ENCODE peak calls at places on chromosomes 13 and 19, in nine cellular contexts. One of them, this sample, is unnamed.

GRCh38 chr13:24723206-24723605 is 40.8 kb upstream of the RNF17 start:
- DNase-seq in hepatic stellate cell: no peak
- DNase-seq in M059J: no peak
- DNase-seq in NT2/D1: no peak
- DNase-seq in kidney glomerular epithelial cell: no peak
- DNase-seq in left ventricle myocardium inferior: no peak
- DNase-seq in T-helper 22 cell: no peak
- DNase-seq in caudate nucleus: no peak
- DNase-seq in heart left ventricle: no peak
- DNase-seq in this sample: no peak

GRCh38 chr19:18792661-18793060 is 1.6 kb upstream of the COMP start:
- DNase-seq in left ventricle myocardium inferior: no peak
- DNase-seq in M059J: no peak
- DNase-seq in NT2/D1: no peak
- DNase-seq in heart left ventricle: no peak
- DNase-seq in caudate nucleus: no peak
- DNase-seq in hepatic stellate cell: no peak
- DNase-seq in kidney glomerular epithelial cell: no peak
- DNase-seq in T-helper 22 cell: no peak
- DNase-seq in this sample: no peak

GRCh38 chr13:44238011-44238421 is 135.6 kb upstream of the SERP2 start:
- DNase-seq in M059J: no peak
- DNase-seq in caudate nucleus: no peak
- DNase-seq in heart left ventricle: no peak
- DNase-seq in NT2/D1: no peak
- DNase-seq in left ventricle myocardium inferior: no peak
- DNase-seq in hepatic stellate cell: no peak
- DNase-seq in T-helper 22 cell: no peak
- DNase-seq in kidney glomerular epithelial cell: no peak
- DNase-seq in this sample: no peak

GRCh38 chr13:109941221-109941620 is 154.8 kb upstream of the IRS2 start:
- DNase-seq in caudate nucleus: no peak
- DNase-seq in T-helper 22 cell: no peak
- DNase-seq in left ventricle myocardium inferior: no peak
- DNase-seq in kidney glomerular epithelial cell: no peak
- DNase-seq in hepatic stellate cell: no peak
- DNase-seq in M059J: no peak
- DNase-seq in heart left ventricle: no peak
- DNase-seq in NT2/D1: no peak
- DNase-seq in this sample: no peak

GRCh38 chr19:571127-571974 is 1.0 kb upstream of the BSG start:
- DNase-seq in hepatic stellate cell: peak; percentile 39
- DNase-seq in NT2/D1: no peak
- DNase-seq in M059J: peak; percentile 73
- DNase-seq in left ventricle myocardium inferior: no peak
- DNase-seq in heart left ventricle: peak; percentile 56
- DNase-seq in T-helper 22 cell: peak; percentile 46
- DNase-seq in kidney glomerular epithelial cell: no peak
- DNase-seq in caudate nucleus: no peak
- DNase-seq in this sample: no peak

GRCh38 chr19:14614099-14614412 is 31.2 kb downstream of the CLEC17A start:
- DNase-seq in left ventricle myocardium inferior: no peak
- DNase-seq in T-helper 22 cell: no peak
- DNase-seq in NT2/D1: no peak
- DNase-seq in M059J: no peak
- DNase-seq in heart left ventricle: no peak
- DNase-seq in hepatic stellate cell: no peak
- DNase-seq in caudate nucleus: no peak
- DNase-seq in kidney glomerular epithelial cell: no peak
- DNase-seq in this sample: no peak

GRCh38 chr13:113442354-113442984 is 10.8 kb downstream of the ADPRHL1 start:
- DNase-seq in T-helper 22 cell: no peak
- DNase-seq in kidney glomerular epithelial cell: no peak
- DNase-seq in caudate nucleus: no peak
- DNase-seq in heart left ventricle: no peak
- DNase-seq in NT2/D1: no peak
- DNase-seq in M059J: no peak
- DNase-seq in left ventricle myocardium inferior: no peak
- DNase-seq in hepatic stellate cell: no peak
- DNase-seq in this sample: no peak

GRCh38 chr13:57552441-57552840 is 79.1 kb upstream of the PCDH17 start:
- DNase-seq in kidney glomerular epithelial cell: no peak
- DNase-seq in heart left ventricle: no peak
- DNase-seq in M059J: no peak
- DNase-seq in caudate nucleus: no peak
- DNase-seq in hepatic stellate cell: no peak
- DNase-seq in left ventricle myocardium inferior: no peak
- DNase-seq in NT2/D1: no peak
- DNase-seq in T-helper 22 cell: no peak
- DNase-seq in this sample: no peak

GRCh38 chr19:48999481-49000325 is 6.0 kb downstream of the RUVBL2 start:
- DNase-seq in hepatic stellate cell: peak; percentile 80
- DNase-seq in heart left ventricle: peak; percentile 78
- DNase-seq in caudate nucleus: no peak
- DNase-seq in kidney glomerular epithelial cell: peak; percentile 47
- DNase-seq in M059J: peak; percentile 50
- DNase-seq in left ventricle myocardium inferior: peak; percentile 38
- DNase-seq in NT2/D1: no peak
- DNase-seq in T-helper 22 cell: peak; percentile 34
- DNase-seq in this sample: peak; percentile 85

GRCh38 chr13:40677064-40677463 is 10.6 kb upstream of the FOXO1 start:
- DNase-seq in caudate nucleus: no peak
- DNase-seq in left ventricle myocardium inferior: no peak
- DNase-seq in T-helper 22 cell: no peak
- DNase-seq in hepatic stellate cell: no peak
- DNase-seq in M059J: no peak
- DNase-seq in NT2/D1: no peak
- DNase-seq in heart left ventricle: no peak
- DNase-seq in kidney glomerular epithelial cell: no peak
- DNase-seq in this sample: no peak

GRCh38 chr19:30651066-30651465 is 278.9 kb downstream of the ZNF536 start:
- DNase-seq in M059J: no peak
- DNase-seq in NT2/D1: no peak
- DNase-seq in hepatic stellate cell: no peak
- DNase-seq in T-helper 22 cell: no peak
- DNase-seq in left ventricle myocardium inferior: no peak
- DNase-seq in kidney glomerular epithelial cell: no peak
- DNase-seq in heart left ventricle: no peak
- DNase-seq in caudate nucleus: no peak
- DNase-seq in this sample: no peak

GRCh38 chr13:55538424-55538823 is 1602.3 kb upstream of the PRR20A start:
- DNase-seq in caudate nucleus: no peak
- DNase-seq in M059J: no peak
- DNase-seq in heart left ventricle: no peak
- DNase-seq in kidney glomerular epithelial cell: no peak
- DNase-seq in left ventricle myocardium inferior: no peak
- DNase-seq in hepatic stellate cell: no peak
- DNase-seq in NT2/D1: no peak
- DNase-seq in T-helper 22 cell: no peak
- DNase-seq in this sample: no peak

GRCh38 chr13:108005231-108005630 is 210.1 kb downstream of the LIG4 start:
- DNase-seq in kidney glomerular epithelial cell: no peak
- DNase-seq in heart left ventricle: no peak
- DNase-seq in M059J: no peak
- DNase-seq in caudate nucleus: no peak
- DNase-seq in left ventricle myocardium inferior: no peak
- DNase-seq in NT2/D1: no peak
- DNase-seq in hepatic stellate cell: no peak
- DNase-seq in T-helper 22 cell: no peak
- DNase-seq in this sample: no peak

GRCh38 chr13:113981201-113981605 is 7.3 kb upstream of the C13orf46 start:
- DNase-seq in T-helper 22 cell: no peak
- DNase-seq in left ventricle myocardium inferior: peak; percentile 47
- DNase-seq in heart left ventricle: peak; percentile 64
- DNase-seq in M059J: no peak
- DNase-seq in kidney glomerular epithelial cell: no peak
- DNase-seq in NT2/D1: no peak
- DNase-seq in caudate nucleus: no peak
- DNase-seq in hepatic stellate cell: no peak
- DNase-seq in this sample: no peak

GRCh38 chr13:46633416-46633815 is 80.4 kb downstream of the LRCH1 start:
- DNase-seq in kidney glomerular epithelial cell: peak; percentile 78
- DNase-seq in T-helper 22 cell: no peak
- DNase-seq in left ventricle myocardium inferior: no peak
- DNase-seq in hepatic stellate cell: peak; percentile 68
- DNase-seq in M059J: peak; percentile 79
- DNase-seq in caudate nucleus: no peak
- DNase-seq in heart left ventricle: no peak
- DNase-seq in NT2/D1: no peak
- DNase-seq in this sample: no peak

GRCh38 chr13:52707375-52707774 is 32.2 kb downstream of the CNMD start:
- DNase-seq in kidney glomerular epithelial cell: no peak
- DNase-seq in hepatic stellate cell: no peak
- DNase-seq in left ventricle myocardium inferior: no peak
- DNase-seq in NT2/D1: no peak
- DNase-seq in T-helper 22 cell: no peak
- DNase-seq in caudate nucleus: no peak
- DNase-seq in heart left ventricle: no peak
- DNase-seq in M059J: no peak
- DNase-seq in this sample: no peak

GRCh38 chr13:22064854-22065646 is 394.2 kb downstream of the FGF9 start:
- DNase-seq in NT2/D1: no peak
- DNase-seq in hepatic stellate cell: no peak
- DNase-seq in caudate nucleus: no peak
- DNase-seq in kidney glomerular epithelial cell: no peak
- DNase-seq in T-helper 22 cell: no peak
- DNase-seq in heart left ventricle: no peak
- DNase-seq in left ventricle myocardium inferior: no peak
- DNase-seq in M059J: no peak
- DNase-seq in this sample: no peak

GRCh38 chr13:36872621-36873020 is 47.4 kb downstream of the SMAD9 start:
- DNase-seq in caudate nucleus: peak; percentile 28
- DNase-seq in heart left ventricle: no peak
- DNase-seq in hepatic stellate cell: no peak
- DNase-seq in T-helper 22 cell: no peak
- DNase-seq in left ventricle myocardium inferior: no peak
- DNase-seq in kidney glomerular epithelial cell: no peak
- DNase-seq in NT2/D1: no peak
- DNase-seq in M059J: no peak
- DNase-seq in this sample: no peak